ENCODE peak calls at places on chromosome 18, in ten cellular contexts. T, N, U, Y, J, D, Q, P, G and S are unnamed samples.

GRCh38 chr18:47458483-47458882 is 207.0 kb upstream of the SKOR2 start:
- DNase-seq in N (no peak), D (no peak), G (no peak), Q (no peak), P (no peak), J (no peak), Y (no peak), T (no peak), U (no peak), S (no peak)

GRCh38 chr18:24611075-24611474 is 150.6 kb downstream of the HRH4 start:
- DNase-seq in J (no peak), D (no peak), N (no peak), P (no peak), Y (no peak), Q (no peak), U (no peak), G (no peak), T (no peak), S (no peak)

GRCh38 chr18:75391275-75392115 is 36.0 kb downstream of the SMIM21 start:
- DNase-seq in Q (no peak), D (no peak), G (no peak), N (no peak), T (no peak), U (no peak), Y (no peak), J (no peak), P (no peak), S (no peak)

GRCh38 chr18:54023471-54023870 is 201.0 kb downstream of the MBD2 start:
- DNase-seq in U (no peak), N (no peak), G (no peak), Y (peak; percentile 90), T (no peak), P (no peak), Q (no peak), J (peak; percentile 76), D (no peak), S (no peak)

GRCh38 chr18:79819951-79820351 is 22.2 kb downstream of the KCNG2 start:
- DNase-seq in P (no peak), D (no peak), T (no peak), N (no peak), J (no peak), U (no peak), Q (no peak), Y (no peak), G (no peak), S (peak; percentile 84)

GRCh38 chr18:23881778-23882177 is 132.8 kb upstream of the TTC39C start:
- DNase-seq in J (no peak), G (no peak), Y (no peak), P (no peak), N (no peak), U (no peak), D (peak; percentile 54), Q (no peak), T (no peak), S (no peak)

GRCh38 chr18:23908827-23909226 is 105.7 kb upstream of the TTC39C start:
- DNase-seq in G (no peak), T (no peak), Q (no peak), U (no peak), Y (no peak), D (no peak), P (no peak), J (no peak), N (no peak), S (no peak)

GRCh38 chr18:41870817-41871216 is 84.2 kb upstream of the PIK3C3 start:
- DNase-seq in U (no peak), D (no peak), G (no peak), J (no peak), Q (no peak), P (no peak), N (no peak), Y (peak; percentile 68), T (no peak), S (no peak)

GRCh38 chr18:76620326-76620813 is 125.3 kb upstream of the ZNF516 start:
- DNase-seq in U (peak; percentile 58), T (peak; percentile 10), J (no peak), P (peak; percentile 49), Y (peak; percentile 83), G (no peak), N (peak; percentile 12), D (peak; percentile 94), Q (peak; percentile 17), S (peak; percentile 97)

GRCh38 chr18:62954341-62954740 is 239.0 kb downstream of the PHLPP1 start:
- DNase-seq in N (no peak), Y (peak; percentile 51), G (no peak), D (peak; percentile 82), Q (no peak), U (no peak), J (no peak), P (peak; percentile 49), T (no peak), S (no peak)